ENCODE peak calls at places on chromosomes 2 and 18, in nine cellular contexts. R is suprapubic skin, Q is upper lobe of left lung, A is HepG2, K is stomach, D is transverse colon, O is H1, P is esophagus muscularis mucosa, J is K562. X is an unnamed sample.

GRCh38 chr2:212548459-212548815 is 9.8 kb upstream of the ERBB4 start:
- DNase-seq in A (peak), J (no peak), D (no peak), O (no peak), K (no peak), P (no peak), R (no peak), Q (no peak), X (no peak)

GRCh38 chr18:46184296-46185080 is 80.3 kb downstream of the HAUS1 start:
- DNase-seq in A (no peak), O (no peak), J (no peak), D (no peak), K (peak), R (no peak), Q (no peak), P (no peak), X (no peak)

GRCh38 chr2:160464996-160465395 is 28.6 kb downstream of the RBMS1 start:
- DNase-seq in A (no peak), K (no peak), O (no peak), Q (no peak), J (no peak), R (no peak), P (no peak), D (no peak), X (no peak)

GRCh38 chr2:49248506-49248905 is 94.2 kb upstream of the FSHR start:
- DNase-seq in D (no peak), K (no peak), P (no peak), J (no peak), A (peak), O (no peak), Q (no peak), R (no peak), X (no peak)

GRCh38 chr2:133991606-133992168 is 262.2 kb upstream of the MGAT5 start:
- DNase-seq in A (no peak), O (no peak), R (no peak), Q (peak), P (peak), K (no peak), D (no peak), J (no peak), X (no peak)

GRCh38 chr2:46101557-46102220 is 195.5 kb upstream of the EPAS1 start:
- DNase-seq in J (no peak), Q (no peak), R (no peak), K (no peak), O (no peak), A (no peak), D (no peak), P (no peak), X (no peak)

GRCh38 chr2:136693966-136694365 is 71.4 kb upstream of the THSD7B start:
- DNase-seq in O (no peak), P (no peak), D (no peak), R (no peak), J (no peak), K (no peak), A (no peak), Q (no peak), X (no peak)

GRCh38 chr2:65507102-65508069 is 75.0 kb upstream of the SPRED2 start:
- DNase-seq in J (peak), P (no peak), Q (no peak), D (no peak), K (no peak), R (no peak), A (no peak), O (no peak), X (no peak)

GRCh38 chr2:219461061-219461514 is 26.4 kb downstream of the SPEG start:
- DNase-seq in J (peak), O (no peak), P (no peak), R (no peak), Q (no peak), A (no peak), D (no peak), K (no peak), X (peak)

GRCh38 chr18:21391074-21391673 is 149.1 kb downstream of the GREB1L start:
- DNase-seq in D (no peak), P (no peak), Q (no peak), O (no peak), R (no peak), K (no peak), A (no peak), J (no peak), X (no peak)

GRCh38 chr18:58044370-58045264 is 591 bp downstream of the NEDD4L start:
- DNase-seq in D (peak), R (peak), Q (peak), O (no peak), K (peak), J (peak), A (no peak), P (no peak), X (peak)

GRCh38 chr2:163863073-163863472 is 127.3 kb upstream of the FIGN start:
- DNase-seq in A (no peak), D (no peak), R (no peak), O (no peak), J (no peak), P (no peak), K (no peak), Q (no peak), X (no peak)

GRCh38 chr2:86787701-86788100 is 3.0 kb downstream of the CD8A start:
- DNase-seq in D (no peak), Q (no peak), A (no peak), O (no peak), J (no peak), R (no peak), P (peak), K (no peak), X (no peak)

GRCh38 chr18:77765468-77765867 is 515.8 kb downstream of the GALR1 start:
- DNase-seq in K (no peak), R (no peak), D (peak), Q (no peak), O (no peak), J (peak), P (peak), A (peak), X (no peak)

GRCh38 chr2:69616755-69617154 is 26.8 kb downstream of the AAK1 start:
- DNase-seq in Q (no peak), O (no peak), D (no peak), P (peak), A (no peak), K (no peak), R (no peak), J (no peak), X (no peak)

GRCh38 chr2:26352892-26353291 is 6.3 kb upstream of the ADGRF3 start:
- DNase-seq in Q (no peak), P (no peak), K (no peak), J (peak), A (no peak), D (no peak), R (no peak), O (no peak), X (no peak)

GRCh38 chr2:78125042-78125441 is 602.9 kb upstream of the LRRTM4 start:
- DNase-seq in Q (no peak), D (no peak), K (no peak), O (no peak), J (no peak), P (no peak), A (no peak), R (no peak), X (no peak)

GRCh38 chr2:236503100-236503499 is 66.5 kb upstream of the ACKR3 start:
- DNase-seq in D (no peak), K (no peak), P (peak), Q (no peak), R (no peak), J (no peak), O (no peak), A (no peak), X (no peak)

GRCh38 chr18:48913201-48913600 is 37.6 kb downstream of the SMAD7 start:
- DNase-seq in D (no peak), K (peak), Q (no peak), J (no peak), P (no peak), R (no peak), O (no peak), A (no peak), X (peak)

GRCh38 chr2:163731735-163732134 is 4.1 kb downstream of the FIGN start:
- DNase-seq in J (no peak), K (no peak), P (no peak), A (no peak), R (no peak), D (no peak), Q (no peak), O (no peak), X (no peak)

GRCh38 chr18:22172594-22173049 is 3.2 kb downstream of the GATA6 start:
- DNase-seq in P (no peak), Q (no peak), R (no peak), O (no peak), A (no peak), K (no peak), J (no peak), D (no peak), X (no peak)

GRCh38 chr2:17754773-17755425 is 961 bp downstream of the GEN1 start:
- DNase-seq in A (peak), R (no peak), Q (no peak), P (no peak), O (no peak), K (no peak), D (no peak), J (peak), X (no peak)

DNA sequence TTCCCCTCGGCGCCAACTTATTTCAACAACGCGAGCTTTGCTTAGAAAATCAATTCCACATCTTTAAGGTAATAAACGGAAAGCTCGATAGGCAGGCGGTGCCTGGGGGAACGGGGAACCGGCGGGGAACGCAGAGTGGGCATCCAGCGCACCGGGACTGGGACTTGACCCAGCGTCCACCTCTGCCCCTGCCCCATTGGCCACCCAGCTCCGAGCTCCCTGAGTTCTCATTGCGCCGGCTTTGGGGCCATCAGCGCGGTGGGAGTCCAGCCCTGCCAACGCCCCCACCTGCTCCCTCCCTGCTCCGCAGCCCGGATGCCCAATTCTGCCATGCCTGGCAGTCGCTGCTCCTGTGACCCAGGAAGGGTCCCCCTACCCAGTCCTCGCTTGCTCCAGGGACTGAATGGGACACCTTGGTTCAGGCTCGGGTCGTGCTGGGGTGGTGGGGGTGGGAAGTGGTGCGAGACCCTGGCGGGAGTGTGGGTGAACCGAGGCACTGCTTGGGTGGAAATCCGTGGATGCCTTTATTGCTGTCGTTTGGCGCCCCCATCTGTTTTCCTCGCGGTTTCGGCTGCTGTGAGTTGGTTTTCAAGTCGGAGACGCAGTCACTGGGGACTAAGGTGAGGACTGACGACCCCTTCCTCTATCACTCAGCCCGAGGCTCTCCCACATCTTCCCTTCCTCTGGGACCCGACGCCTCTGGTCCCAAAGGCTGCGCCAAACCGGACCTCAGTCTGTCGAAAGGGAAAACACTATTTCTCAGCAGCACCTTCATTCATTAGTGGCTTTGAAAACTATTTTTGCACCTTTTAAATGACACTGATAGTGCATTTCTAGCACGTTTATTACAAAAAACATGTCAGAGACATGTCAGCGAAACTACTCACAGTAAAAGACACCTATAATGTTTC is 2.4 kb upstream of the EVX2 start:
- DNase-seq in R (no peak), Q (peak), K (peak), O (no peak), P (no peak), A (peak), D (peak), J (peak), X (peak)
- TF ChIP-seq POLR2AphosphoS5 in R (no peak), Q (no peak), K (no peak), O (no peak), P (no peak), A (no peak), D (no peak), J (no peak), X (no peak)

DNA sequence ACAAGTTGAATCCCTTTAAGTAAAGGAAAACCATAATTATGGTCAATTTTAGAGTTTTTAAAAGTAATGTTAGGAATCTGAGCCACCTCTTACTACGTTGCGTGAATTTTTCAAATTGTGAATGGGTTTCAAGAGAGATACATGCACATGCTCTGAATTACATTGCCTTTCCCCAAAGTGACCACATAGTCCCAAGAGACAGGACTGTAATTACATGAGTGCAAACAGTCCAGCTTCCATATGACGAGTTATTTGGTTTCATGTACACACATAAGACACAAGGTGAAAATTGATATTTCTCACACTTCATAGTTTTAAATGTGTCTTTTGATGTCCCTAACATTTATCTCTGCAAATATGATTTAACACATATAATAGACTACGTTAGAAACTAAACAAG is 850.8 kb downstream of the LRP1B start:
- DNase-seq in P (no peak), Q (no peak), D (no peak), R (no peak), A (no peak), J (no peak), K (no peak), O (no peak), X (no peak)
- TF ChIP-seq EP300 in P (no peak), Q (no peak), D (no peak), R (no peak), A (no peak), J (no peak), K (no peak), O (no peak), X (no peak)

GRCh38 chr2:96816127-96816835 is at the start of gene CNNM3:
- DNase-seq in D (peak), O (peak), A (peak), R (peak), J (peak), K (peak), P (peak), Q (peak), X (peak)
- TF ChIP-seq POLR2AphosphoS5 in D (peak), O (peak), A (peak), R (no peak), J (peak), K (peak), P (peak), Q (peak), X (peak)

GRCh38 chr2:233691443-233692433 is 952 bp upstream of the UGT1A6 start:
- DNase-seq in D (peak), R (no peak), K (peak), P (no peak), J (no peak), O (no peak), Q (no peak), A (no peak), X (no peak)
- TF ChIP-seq EP300 in D (no peak), R (no peak), K (no peak), P (no peak), J (no peak), O (no peak), Q (no peak), A (no peak), X (no peak)

GRCh38 chr2:5373200-5373599 is 319.0 kb upstream of the SOX11 start:
- DNase-seq in Q (no peak), J (no peak), D (no peak), R (no peak), K (no peak), O (peak), A (no peak), P (no peak), X (no peak)
- TF ChIP-seq POLR2AphosphoS5 in Q (no peak), J (no peak), D (no peak), R (no peak), K (no peak), O (no peak), A (no peak), P (no peak), X (no peak)

GRCh38 chr2:25275575-25275965 is 66.2 kb downstream of the DNMT3A start:
- DNase-seq in D (no peak), R (no peak), K (no peak), A (no peak), P (no peak), J (no peak), Q (no peak), O (no peak), X (no peak)
- TF ChIP-seq EP300 in D (no peak), R (no peak), K (no peak), A (no peak), P (no peak), J (no peak), Q (no peak), O (no peak), X (no peak)

DNA sequence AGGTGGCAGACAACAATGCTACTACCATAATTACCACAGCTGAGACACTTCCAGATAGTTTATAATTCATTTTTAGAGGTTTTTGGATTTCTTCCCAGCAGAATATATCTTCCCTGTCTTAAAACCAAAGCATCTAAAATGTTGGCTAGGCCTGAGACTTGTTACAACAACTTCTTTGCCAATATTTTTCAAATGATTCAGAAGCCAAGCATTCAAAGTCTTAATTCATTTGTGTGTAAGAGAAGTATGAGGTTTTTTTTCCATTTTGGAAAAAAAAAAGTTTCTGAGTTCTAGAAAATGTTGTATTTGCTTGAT is 32.9 kb downstream of the LAMA1 start:
- DNase-seq in P (no peak), K (no peak), D (no peak), J (no peak), R (no peak), O (no peak), A (no peak), Q (no peak), X (no peak)
- TF ChIP-seq POLR2AphosphoS5 in P (no peak), K (no peak), D (no peak), J (no peak), R (no peak), O (no peak), A (no peak), Q (no peak), X (peak)

GRCh38 chr2:125169764-125170146 is 1144.7 kb downstream of the CNTNAP5 start:
- DNase-seq in P (no peak), O (no peak), A (no peak), Q (no peak), D (no peak), J (no peak), R (no peak), K (no peak), X (no peak)

GRCh38 chr2:125167820-125168219 is 1142.7 kb downstream of the CNTNAP5 start:
- DNase-seq in Q (no peak), O (no peak), D (no peak), J (no peak), R (no peak), K (no peak), A (no peak), P (no peak), X (no peak)

GRCh38 chr2:125168442-125168841 is 1143.4 kb downstream of the CNTNAP5 start:
- DNase-seq in R (no peak), D (no peak), P (no peak), A (no peak), K (no peak), Q (no peak), J (no peak), O (no peak), X (no peak)

GRCh38 chr2:125169022-125169763 is 1144.1 kb downstream of the CNTNAP5 start:
- DNase-seq in R (no peak), D (no peak), A (no peak), Q (no peak), K (no peak), P (no peak), O (no peak), J (no peak), X (no peak)

GRCh38 chr2:125167152-125167551 is 1142.1 kb downstream of the CNTNAP5 start:
- DNase-seq in K (no peak), P (no peak), Q (no peak), J (no peak), A (no peak), O (no peak), R (no peak), D (no peak), X (no peak)
- TF ChIP-seq EP300 in K (no peak), P (no peak), Q (no peak), J (no peak), A (no peak), O (no peak), R (no peak), D (no peak), X (no peak)

GRCh38 chr18:355678-356077 is 87.8 kb upstream of the THOC1 start:
- DNase-seq in P (no peak), R (no peak), O (no peak), D (no peak), Q (no peak), K (no peak), J (no peak), A (no peak), X (no peak)

GRCh38 chr18:350953-351572 is 83.2 kb upstream of the THOC1 start:
- DNase-seq in J (no peak), P (no peak), K (no peak), O (no peak), R (no peak), D (no peak), Q (no peak), A (no peak), X (no peak)

GRCh38 chr18:354003-354402 is 86.2 kb upstream of the THOC1 start:
- DNase-seq in O (no peak), R (no peak), J (no peak), D (no peak), P (no peak), A (no peak), Q (no peak), K (no peak), X (no peak)

GRCh38 chr18:356763-357162 is 88.9 kb upstream of the THOC1 start:
- DNase-seq in D (no peak), K (no peak), Q (no peak), J (no peak), A (no peak), P (no peak), R (no peak), O (no peak), X (no peak)

DNA sequence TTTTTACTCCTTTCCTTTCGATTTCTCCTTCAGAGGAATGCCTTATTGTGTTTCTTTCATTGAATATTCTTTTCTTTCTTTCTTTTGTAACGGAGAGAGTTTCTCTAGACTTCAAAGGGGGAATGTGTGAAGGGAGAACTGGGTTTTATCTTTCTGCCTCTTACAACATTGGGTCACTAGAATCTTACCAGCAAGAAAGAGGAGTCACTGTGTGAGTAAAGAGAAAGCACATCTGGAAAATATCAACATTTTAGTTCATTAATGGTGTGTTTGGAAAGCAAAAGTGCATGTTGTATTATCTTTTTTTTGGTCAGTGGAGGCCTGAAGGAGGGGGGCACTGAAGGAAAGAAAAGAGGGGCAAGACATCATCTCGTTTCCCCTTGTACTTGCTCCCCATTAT is 86.6 kb upstream of the THOC1 start:
- DNase-seq in J (no peak), R (no peak), P (no peak), K (no peak), A (no peak), Q (no peak), O (no peak), D (no peak), X (no peak)
- TF ChIP-seq POLR2AphosphoS5 in J (no peak), R (no peak), P (no peak), K (no peak), A (no peak), Q (no peak), O (no peak), D (peak), X (peak)

X was measured in sigmoid colon.